ENCODE peak calls at places on chromosomes 2 and 18, in nine cellular contexts. F, D, M, V, X, E, A, Q and G are unnamed samples. For H3K27me3, the result is how much of the 10 kb centered on the place peaks cover.

GRCh38 chr2:223508372-223508771 is 93.8 kb downstream of the SCG2 start:
- DNase-seq in M (no peak), D (no peak), X (no peak), Q (no peak), A (no peak), E (no peak), V (no peak), F (no peak), G (no peak)

GRCh38 chr2:226483745-226484619 is 315.6 kb downstream of the IRS1 start:
- DNase-seq in E (no peak), Q (no peak), F (no peak), X (no peak), M (no peak), A (peak), V (peak), D (no peak), G (no peak)

GRCh38 chr2:164178835-164179470 is 442.3 kb downstream of the GRB14 start:
- DNase-seq in X (no peak), M (no peak), A (peak), Q (no peak), D (no peak), F (no peak), E (no peak), V (no peak), G (no peak)

GRCh38 chr18:908631-909621 is 4.3 kb downstream of the ADCYAP1 start:
- DNase-seq in V (no peak), E (no peak), M (no peak), X (no peak), A (no peak), F (no peak), D (no peak), Q (no peak), G (no peak)

GRCh38 chr2:113755690-113756063 is 765 bp downstream of the SLC35F5 start:
- DNase-seq in F (no peak), X (peak), E (no peak), Q (no peak), D (no peak), M (peak), A (peak), V (no peak), G (no peak)

GRCh38 chr18:9684901-9685738 is 23.0 kb upstream of the RAB31 start:
- DNase-seq in A (peak), D (no peak), F (no peak), Q (no peak), X (no peak), V (no peak), E (peak), M (no peak), G (no peak)

GRCh38 chr18:66005831-66006588 is 255.2 kb downstream of the CDH7 start:
- DNase-seq in M (no peak), A (no peak), F (no peak), V (no peak), D (no peak), X (no peak), Q (no peak), E (no peak), G (no peak)

GRCh38 chr2:172693037-172693436 is 42.6 kb upstream of the RAPGEF4 start:
- DNase-seq in X (peak), D (no peak), A (peak), E (peak), M (peak), Q (no peak), V (no peak), F (peak), G (no peak)

GRCh38 chr2:207390302-207391095 is 139.3 kb upstream of the CREB1 start:
- DNase-seq in F (no peak), D (no peak), Q (no peak), E (no peak), M (no peak), V (no peak), X (no peak), A (no peak), G (no peak)

GRCh38 chr2:179811042-179811441 is 50.4 kb downstream of the ZNF385B start:
- DNase-seq in F (no peak), E (no peak), A (no peak), D (no peak), M (no peak), X (no peak), V (no peak), Q (no peak), G (no peak)

GRCh38 chr2:37000988-37001556 is 34.7 kb upstream of the STRN start:
- DNase-seq in M (no peak), X (no peak), A (no peak), Q (no peak), E (no peak), D (no peak), V (no peak), F (no peak), G (no peak)

GRCh38 chr2:162103443-162104009 is 29.5 kb upstream of the DPP4 start:
- DNase-seq in Q (no peak), X (no peak), A (no peak), D (no peak), V (no peak), F (no peak), M (no peak), E (no peak), G (no peak)

GRCh38 chr2:22359020-22359672 is 1025.8 kb upstream of the KLHL29 start:
- DNase-seq in M (no peak), Q (no peak), E (no peak), X (no peak), A (no peak), F (no peak), D (no peak), V (no peak), G (no peak)

GRCh38 chr2:196823750-196824149 is 14.6 kb upstream of the C2orf66 start:
- DNase-seq in X (no peak), D (no peak), M (peak), F (no peak), E (no peak), Q (no peak), V (no peak), A (peak), G (no peak)

GRCh38 chr2:239025081-239025801 is 177.4 kb downstream of the TWIST2 start:
- DNase-seq in M (peak), Q (no peak), A (peak), X (no peak), F (no peak), V (no peak), E (no peak), D (no peak), G (no peak)

GRCh38 chr2:147352294-147352693 is 492.5 kb upstream of the ACVR2A start:
- DNase-seq in D (no peak), M (no peak), A (no peak), F (no peak), V (no peak), E (no peak), Q (no peak), X (no peak), G (no peak)

GRCh38 chr2:235577404-235578330 is 83.8 kb downstream of the AGAP1 start:
- DNase-seq in M (no peak), A (no peak), V (no peak), Q (no peak), X (no peak), D (no peak), F (no peak), E (peak), G (no peak)

GRCh38 chr2:119253760-119254600 is 30.3 kb downstream of the STEAP3 start:
- DNase-seq in F (no peak), Q (no peak), M (no peak), V (no peak), E (no peak), X (no peak), D (no peak), A (no peak), G (no peak)

GRCh38 chr2:11807156-11808015 is 61.0 kb downstream of the LPIN1 start:
- DNase-seq in Q (no peak), E (no peak), M (no peak), A (no peak), X (no peak), D (no peak), V (peak), F (no peak), G (no peak)

GRCh38 chr2:232321817-232322559 is 56.6 kb upstream of the ALPP start:
- DNase-seq in M (no peak), D (no peak), A (no peak), Q (peak), F (peak), X (peak), V (no peak), E (peak), G (no peak)

GRCh38 chr2:58435246-58435645 is 194.1 kb upstream of the FANCL start:
- DNase-seq in E (no peak), D (no peak), V (no peak), X (no peak), Q (no peak), F (no peak), M (no peak), A (no peak), G (no peak)

GRCh38 chr18:66346833-66347595 is 256.9 kb downstream of the CDH19 start:
- DNase-seq in D (no peak), V (no peak), Q (no peak), E (no peak), A (no peak), M (no peak), X (no peak), F (no peak), G (no peak)

GRCh38 chr18:9008709-9009635 is 93.5 kb upstream of the NDUFV2 start:
- DNase-seq in X (no peak), D (no peak), V (no peak), E (no peak), F (peak), Q (no peak), M (no peak), A (no peak), G (no peak)

GRCh38 chr2:226431301-226431955 is 368.2 kb downstream of the IRS1 start:
- DNase-seq in D (no peak), A (no peak), E (no peak), X (no peak), M (peak), V (no peak), F (no peak), Q (no peak), G (no peak)

GRCh38 chr2:164882276-164882675 is 40.7 kb upstream of the COBLL1 start:
- DNase-seq in F (no peak), M (no peak), A (no peak), X (no peak), D (no peak), E (no peak), V (no peak), Q (no peak), G (no peak)

GRCh38 chr2:106095478-106096392 is 98.4 kb downstream of the UXS1 start:
- DNase-seq in M (no peak), X (peak), Q (no peak), F (no peak), A (no peak), D (no peak), E (no peak), V (no peak), G (peak)

GRCh38 chr18:13826209-13826608 is 2.3 kb downstream of the MC5R start:
- DNase-seq in M (no peak), V (no peak), D (no peak), Q (no peak), E (no peak), F (no peak), X (no peak), A (no peak), G (no peak)

GRCh38 chr18:13835202-13835601 is 11.3 kb downstream of the MC5R start:
- DNase-seq in V (no peak), A (no peak), X (no peak), F (no peak), Q (no peak), M (no peak), E (no peak), D (no peak), G (no peak)

GRCh38 chr18:13834501-13835015 is 10.6 kb downstream of the MC5R start:
- DNase-seq in Q (no peak), M (peak), F (no peak), A (no peak), X (no peak), D (no peak), E (no peak), V (no peak), G (no peak)

GRCh38 chr18:13836559-13836958 is 12.6 kb downstream of the MC5R start:
- DNase-seq in V (no peak), F (peak), D (no peak), Q (no peak), M (no peak), A (no peak), E (no peak), X (no peak), G (no peak)

GRCh38 chr18:13831864-13832508 is 8.0 kb downstream of the MC5R start:
- DNase-seq in M (peak), X (no peak), F (peak), D (no peak), V (no peak), E (no peak), A (no peak), Q (no peak), G (no peak)
- TF ChIP-seq CTCF in M (peak), X (no peak), F (no peak), D (peak), V (no peak), E (peak), A (no peak), Q (no peak), G (no peak)

DNA sequence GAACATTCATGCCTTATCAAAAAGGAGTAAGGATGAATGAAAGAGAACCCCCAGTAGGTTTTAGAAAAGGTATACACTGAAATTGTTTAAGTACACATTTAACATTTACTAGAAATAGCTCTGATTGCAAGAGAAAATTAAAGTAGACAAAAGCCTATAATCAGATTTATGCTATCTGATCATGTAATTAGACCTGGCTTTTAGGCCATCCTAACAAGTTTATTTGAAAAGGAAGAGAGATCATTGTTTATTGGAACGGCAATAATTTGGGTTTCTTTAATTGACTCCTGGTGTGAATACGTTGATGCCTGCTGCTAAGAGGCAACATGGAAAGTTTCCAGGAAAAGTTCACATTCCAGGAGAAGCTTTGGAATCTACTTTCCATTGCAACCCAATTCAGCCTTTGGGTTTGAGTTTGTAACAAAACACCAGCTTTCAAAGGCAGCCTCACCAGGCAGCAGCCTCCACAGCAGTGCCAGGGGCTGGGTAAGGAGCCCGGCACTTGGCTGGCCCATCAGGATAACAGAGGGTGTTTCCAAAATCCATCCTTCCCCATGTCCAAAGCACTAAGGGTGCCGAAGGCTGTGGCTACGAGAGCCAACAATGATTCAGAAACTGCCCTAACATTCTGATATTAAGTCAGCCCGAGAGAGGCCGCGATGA is 18.0 kb downstream of the FZD7 start:
- DNase-seq in F (no peak), E (no peak), D (no peak), M (no peak), V (no peak), Q (no peak), A (no peak), X (no peak), G (no peak)
- H3K27me3 ChIP-seq in F (under half), E (under half), D (under half), M (under half), V (under half), Q (under half), A (under half), X (under half), G (under half)

GRCh38 chr2:108490506-108491122 is 41.6 kb downstream of the GCC2 start:
- DNase-seq in X (no peak), F (no peak), A (no peak), V (no peak), D (no peak), Q (no peak), M (no peak), E (no peak), G (no peak)

GRCh38 chr2:108491848-108492247 is 42.4 kb upstream of the LIMS1 start:
- DNase-seq in E (no peak), X (no peak), D (no peak), A (no peak), V (no peak), Q (no peak), F (no peak), M (no peak), G (no peak)

GRCh38 chr2:108492364-108492763 is 41.9 kb upstream of the LIMS1 start:
- DNase-seq in V (no peak), F (no peak), Q (no peak), X (no peak), D (no peak), A (peak), M (peak), E (no peak), G (no peak)
- TF ChIP-seq CTCF in V (no peak), F (no peak), Q (no peak), X (no peak), D (no peak), A (no peak), M (no peak), E (no peak), G (no peak)

GRCh38 chr2:231034291-231034882 is 2.9 kb upstream of the C2orf72 start:
- DNase-seq in X (no peak), A (no peak), D (no peak), E (no peak), Q (no peak), M (no peak), V (no peak), F (no peak), G (no peak)

GRCh38 chr2:231037731-231038482 is 584 bp downstream of the C2orf72 start:
- DNase-seq in A (no peak), V (peak), X (peak), D (no peak), E (no peak), Q (no peak), M (no peak), F (peak), G (no peak)

GRCh38 chr2:231036578-231037106 is 681 bp upstream of the C2orf72 start:
- DNase-seq in D (no peak), V (no peak), M (no peak), F (no peak), E (no peak), Q (no peak), X (no peak), A (no peak), G (no peak)

GRCh38 chr2:231037202-231037730 is at the start of gene C2orf72:
- DNase-seq in Q (no peak), X (no peak), M (no peak), A (no peak), F (no peak), V (peak), D (no peak), E (no peak), G (no peak)

DNA sequence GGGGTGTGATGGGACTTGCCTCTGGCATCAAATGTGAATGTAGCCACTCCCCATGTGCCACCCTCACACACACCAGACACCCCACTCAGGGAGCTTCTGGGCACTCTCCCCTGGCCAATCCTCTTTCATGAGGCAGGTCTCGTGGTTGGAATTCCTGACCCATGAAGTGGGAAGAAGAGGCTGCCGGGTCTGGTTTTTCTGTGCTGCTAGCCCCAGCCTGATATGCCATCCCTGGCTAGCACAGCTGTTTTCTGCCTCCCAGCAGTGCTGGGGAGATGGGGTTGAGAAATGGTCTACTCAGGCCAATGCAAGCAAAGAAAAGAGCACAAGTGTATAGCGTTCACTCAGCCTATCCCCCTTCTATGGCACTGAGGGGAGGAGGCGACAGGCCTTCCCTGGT is 1.2 kb upstream of the C2orf72 start:
- DNase-seq in D (no peak), M (no peak), F (no peak), V (no peak), E (no peak), A (no peak), X (no peak), Q (no peak), G (no peak)
- H3K27me3 ChIP-seq in D (under half), M (under half), F (under half), V (half or more), E (half or more), A (under half), X (under half), Q (under half), G (half or more)

GRCh38 chr2:14907014-14907612 is 274.6 kb downstream of the LRATD1 start:
- DNase-seq in Q (no peak), F (no peak), X (no peak), E (no peak), A (no peak), M (peak), D (no peak), V (no peak), G (no peak)
- TF ChIP-seq CTCF in Q (no peak), F (no peak), X (no peak), E (no peak), A (no peak), M (peak), D (peak), V (no peak), G (no peak)

DNA sequence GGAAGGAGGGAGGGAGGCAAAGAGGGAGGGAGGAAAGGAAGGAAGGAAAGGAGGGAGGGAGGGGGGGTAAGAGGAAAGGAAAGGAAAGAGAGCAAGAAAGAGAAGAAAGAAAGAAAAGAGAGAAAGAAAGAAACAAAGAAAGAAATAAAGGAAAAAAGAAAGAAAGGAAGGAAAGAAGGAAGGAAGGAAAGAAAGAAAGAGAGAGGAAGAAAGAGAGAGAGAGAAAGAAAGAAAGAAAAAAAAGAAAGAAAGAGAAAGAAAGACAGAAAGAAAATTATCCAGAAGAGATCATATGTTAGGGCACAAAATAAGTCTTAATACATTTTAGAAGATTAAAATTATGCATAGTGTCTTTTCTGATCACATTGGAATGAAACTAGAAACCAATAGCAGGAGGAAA is 24.3 kb upstream of the TFCP2L1 start:
- DNase-seq in D (no peak), X (no peak), Q (no peak), E (no peak), A (no peak), F (no peak), M (no peak), V (no peak), G (no peak)
- H3K27me3 ChIP-seq in D (under half), X (under half), Q (under half), E (under half), A (under half), F (under half), M (under half), V (under half), G (under half)

DNA sequence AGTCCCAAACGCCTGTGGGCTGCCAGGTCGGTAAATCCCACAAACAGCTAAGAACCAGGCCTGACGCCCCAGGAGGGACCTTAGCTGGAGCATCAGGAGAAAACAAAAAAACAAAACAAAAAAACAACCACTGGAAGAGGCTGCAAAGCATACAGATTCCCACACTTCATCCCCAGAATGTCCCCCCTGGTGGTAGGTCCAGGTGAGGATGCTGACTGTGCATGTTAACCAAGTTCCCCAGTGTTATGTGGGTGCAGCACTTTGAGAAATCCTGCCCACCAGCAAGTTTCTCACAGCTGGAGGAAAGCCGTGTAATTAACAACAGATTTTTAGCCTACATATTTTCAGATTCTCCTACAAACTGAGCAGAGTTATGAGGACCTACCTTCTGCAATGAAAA is 15.1 kb downstream of the ST3GAL5 start:
- DNase-seq in D (no peak), A (no peak), M (no peak), F (no peak), E (no peak), Q (no peak), V (no peak), X (no peak), G (no peak)
- TF ChIP-seq CTCF in D (peak), A (peak), M (peak), F (no peak), E (peak), Q (no peak), V (peak), X (no peak), G (no peak)

GRCh38 chr2:171460537-171460936 is 26.5 kb downstream of the DCAF17 start:
- DNase-seq in E (no peak), D (no peak), A (no peak), V (no peak), F (no peak), Q (no peak), X (no peak), M (no peak), G (no peak)

GRCh38 chr2:171459498-171459897 is 25.5 kb downstream of the DCAF17 start:
- DNase-seq in D (no peak), E (no peak), F (no peak), A (no peak), M (no peak), X (no peak), V (no peak), Q (no peak), G (no peak)
- H3K27me3 ChIP-seq in D (under half), E (under half), F (under half), A (under half), M (under half), X (under half), V (under half), Q (under half), G (under half)